ENCODE peak calls at places on chromosomes 11 and 22, in nine cellular contexts. H, Q, W, L, B, D, A, R and J are unnamed samples.

GRCh38 chr11:12748561-12748960 is 74.3 kb downstream of the TEAD1 start:
- DNase-seq in A (no peak), L (no peak), R (no peak), D (no peak), B (no peak), Q (no peak), W (no peak), H (no peak), J (no peak)

GRCh38 chr22:20999350-21000214 is 2.3 kb downstream of the THAP7 start:
- DNase-seq in B (no peak), D (no peak), Q (no peak), R (no peak), W (no peak), H (no peak), L (no peak), A (no peak), J (no peak)

GRCh38 chr11:96303067-96303466 is 39.9 kb downstream of the MAML2 start:
- DNase-seq in R (no peak), Q (no peak), L (peak), H (no peak), B (no peak), D (no peak), A (no peak), W (no peak), J (no peak)

GRCh38 chr22:44586337-44586990 is 88.4 kb upstream of the RTL6 start:
- DNase-seq in A (no peak), Q (no peak), L (peak), W (no peak), D (peak), R (no peak), H (peak), B (peak), J (no peak)

GRCh38 chr11:31958086-31958735 is 132.7 kb upstream of the RCN1 start:
- DNase-seq in R (peak), H (no peak), L (peak), D (no peak), A (peak), B (peak), Q (no peak), W (peak), J (no peak)

GRCh38 chr22:38049812-38050619 is 7.2 kb upstream of the PICK1 start:
- DNase-seq in W (no peak), L (no peak), D (no peak), A (peak), R (peak), H (no peak), B (no peak), Q (no peak), J (no peak)

GRCh38 chr11:109914809-109915653 is 178.2 kb upstream of the ZC3H12C start:
- DNase-seq in D (no peak), W (no peak), H (no peak), L (peak), B (no peak), R (no peak), Q (no peak), A (no peak), J (no peak)

GRCh38 chr22:44464000-44464399 is 34.0 kb downstream of the RTL6 start:
- DNase-seq in R (no peak), H (no peak), W (no peak), A (no peak), Q (no peak), L (peak), D (no peak), B (no peak), J (no peak)

GRCh38 chr11:130413383-130414106 is 14.9 kb downstream of the ADAMTS8 start:
- DNase-seq in Q (peak), R (no peak), B (no peak), A (no peak), H (no peak), D (no peak), W (no peak), L (peak), J (no peak)

GRCh38 chr11:57735655-57736298 is 5.5 kb upstream of the SELENOH start:
- DNase-seq in A (no peak), Q (no peak), R (no peak), W (no peak), D (no peak), L (no peak), B (no peak), H (no peak), J (no peak)

GRCh38 chr11:61747389-61748285 is 4.8 kb upstream of the MYRF start:
- DNase-seq in R (peak), H (no peak), D (no peak), A (peak), Q (no peak), W (no peak), B (peak), L (peak), J (peak)

GRCh38 chr11:64060861-64061444 is 25.2 kb downstream of the FLRT1 start:
- DNase-seq in D (peak), L (no peak), H (no peak), W (no peak), A (peak), R (no peak), Q (no peak), B (peak), J (peak)

GRCh38 chr11:109133159-109133558 is 288.8 kb upstream of the C11orf87 start:
- DNase-seq in B (no peak), W (no peak), R (no peak), A (no peak), Q (no peak), H (no peak), D (peak), L (no peak), J (no peak)

GRCh38 chr22:19631899-19632670 is 82.2 kb upstream of the SEPTIN5 start:
- DNase-seq in B (no peak), W (no peak), L (peak), D (no peak), Q (no peak), H (no peak), A (no peak), R (no peak), J (no peak)

GRCh38 chr22:30906411-30906810 is 62.2 kb downstream of the MORC2 start:
- DNase-seq in H (no peak), R (no peak), W (no peak), A (no peak), Q (no peak), D (no peak), L (no peak), B (no peak), J (no peak)

GRCh38 chr22:27801616-27802388 is at the start of gene MN1:
- DNase-seq in L (no peak), R (peak), Q (no peak), W (peak), H (no peak), A (peak), D (no peak), B (peak), J (no peak)

GRCh38 chr22:36085476-36086169 is 57.0 kb upstream of the RBFOX2 start:
- DNase-seq in L (no peak), A (peak), Q (no peak), R (no peak), B (no peak), W (no peak), H (no peak), D (no peak), J (no peak)